ENCODE peak calls at places on chromosomes 11 and 22, in ten cellular contexts. H is activated CD8-positive, alpha-beta memory T cell treated with anti-CD3 and anti-CD28 coated beads for 1 hour; O is WERI-Rb-1; Z is cardiac muscle cell; Q is GM13976; S is AG08396; E is tibial artery; J is activated effector memory CD4-positive, alpha-beta T cell treated with Interleukin-2 at 50 U/mL for 16 hours; X is SIG-M5; M is bronchial epithelial cell. T is an unnamed sample.

GRCh38 chr22:19473578-19473977 is 5.4 kb downstream of the UFD1 start:
- DNase-seq in H (no peak), O (peak; percentile 22), Z (no peak), Q (no peak), S (no peak), E (no peak), J (no peak), X (no peak), M (no peak), T (no peak)

GRCh38 chr22:47782461-47783075 is 1020.1 kb downstream of the TBC1D22A start:
- DNase-seq in H (no peak), O (no peak), Z (no peak), Q (no peak), S (no peak), E (no peak), J (no peak), X (no peak), M (no peak), T (no peak)

GRCh38 chr11:86816251-86816726 is 15.9 kb downstream of the PRSS23 start:
- DNase-seq in H (no peak), O (no peak), Z (peak; percentile 36), Q (no peak), S (no peak), E (no peak), J (no peak), X (no peak), M (peak; percentile 30), T (no peak)

GRCh38 chr11:43360361-43361032 is 1.8 kb downstream of the TTC17 start:
- DNase-seq in H (no peak), O (no peak), Z (peak; percentile 25), Q (no peak), S (no peak), E (no peak), J (no peak), X (peak; percentile 29), M (no peak), T (no peak)

GRCh38 chr11:130315354-130315970 is 745 bp upstream of the ZBTB44 start:
- DNase-seq in H (peak; percentile 25), O (no peak), Z (no peak), Q (peak; percentile 76), S (no peak), E (peak; percentile 71), J (peak; percentile 49), X (no peak), M (peak; percentile 8), T (peak; percentile 46)

GRCh38 chr11:90997241-90997640 is 774.4 kb upstream of the CHORDC1 start:
- DNase-seq in H (no peak), O (no peak), Z (no peak), Q (no peak), S (no peak), E (no peak), J (no peak), X (no peak), M (no peak), T (no peak)

GRCh38 chr11:9263840-9264380 is 1.2 kb downstream of the DENND5A start:
- DNase-seq in H (no peak), O (no peak), Z (no peak), Q (peak; percentile 90), S (peak; percentile 49), E (no peak), J (no peak), X (peak; percentile 30), M (no peak), T (no peak)

GRCh38 chr22:47386812-47387510 is 624.5 kb downstream of the TBC1D22A start:
- DNase-seq in H (no peak), O (no peak), Z (no peak), Q (no peak), S (no peak), E (no peak), J (no peak), X (no peak), M (no peak), T (no peak)

GRCh38 chr22:19045094-19045493 is 77.1 kb downstream of the DGCR2 start:
- DNase-seq in H (no peak), O (no peak), Z (no peak), Q (no peak), S (no peak), E (no peak), J (no peak), X (no peak), M (no peak), T (no peak)

GRCh38 chr11:82960000-82960778 is 58.7 kb downstream of the DDIAS start:
- DNase-seq in H (no peak), O (no peak), Z (no peak), Q (peak; percentile 41), S (no peak), E (no peak), J (no peak), X (no peak), M (no peak), T (peak; percentile 12)

GRCh38 chr11:14969922-14970323 is 2.2 kb downstream of the CALCA start:
- DNase-seq in H (no peak), O (peak; percentile 57), Z (peak; percentile 68), Q (peak; percentile 28), S (no peak), E (no peak), J (no peak), X (no peak), M (peak; percentile 14), T (peak; percentile 24)

GRCh38 chr11:119470316-119471266 is 47.6 kb upstream of the THY1 start:
- DNase-seq in H (no peak), O (no peak), Z (no peak), Q (no peak), S (peak; percentile 75), E (peak; percentile 54), J (no peak), X (no peak), M (peak; percentile 46), T (no peak)

GRCh38 chr11:97607301-97608000 is 1217.6 kb downstream of the JRKL start:
- DNase-seq in H (no peak), O (no peak), Z (no peak), Q (no peak), S (no peak), E (no peak), J (no peak), X (peak; percentile 1), M (peak; percentile 8), T (no peak)

GRCh38 chr11:14861680-14862079 is 30.4 kb downstream of the CYP2R1 start:
- DNase-seq in H (no peak), O (no peak), Z (no peak), Q (no peak), S (no peak), E (no peak), J (no peak), X (no peak), M (no peak), T (no peak)

GRCh38 chr22:31246687-31247086 is 34.6 kb downstream of the LIMK2 start:
- DNase-seq in H (no peak), O (no peak), Z (no peak), Q (no peak), S (no peak), E (no peak), J (no peak), X (no peak), M (no peak), T (no peak)

GRCh38 chr22:27621671-27622070 is 179.9 kb downstream of the MN1 start:
- DNase-seq in H (no peak), O (no peak), Z (no peak), Q (no peak), S (no peak), E (no peak), J (no peak), X (no peak), M (no peak), T (no peak)

GRCh38 chr11:79332017-79332416 is 108.8 kb downstream of the TENM4 start:
- DNase-seq in H (no peak), O (no peak), Z (no peak), Q (no peak), S (peak; percentile 21), E (no peak), J (no peak), X (no peak), M (no peak), T (no peak)

GRCh38 chr11:35963911-35964310 is 20.0 kb downstream of the LDLRAD3 start:
- DNase-seq in H (no peak), O (no peak), Z (no peak), Q (no peak), S (no peak), E (no peak), J (no peak), X (no peak), M (no peak), T (no peak)

GRCh38 chr11:134978388-134979088 is 566.5 kb upstream of the B3GAT1 start:
- DNase-seq in H (no peak), O (no peak), Z (no peak), Q (no peak), S (no peak), E (no peak), J (no peak), X (no peak), M (no peak), T (no peak)

GRCh38 chr11:31419669-31420068 is 50.0 kb downstream of the DNAJC24 start:
- DNase-seq in H (no peak), O (no peak), Z (no peak), Q (no peak), S (no peak), E (no peak), J (no peak), X (no peak), M (no peak), T (no peak)

GRCh38 chr11:114416441-114416928 is 16.0 kb downstream of the RBM7 start:
- DNase-seq in H (no peak), O (no peak), Z (no peak), Q (no peak), S (no peak), E (no peak), J (no peak), X (no peak), M (peak; percentile 87), T (no peak)

GRCh38 chr11:77065878-77066228 is 918 bp upstream of the CAPN5 start:
- DNase-seq in H (no peak), O (peak; percentile 17), Z (no peak), Q (peak; percentile 47), S (peak; percentile 68), E (no peak), J (no peak), X (no peak), M (peak; percentile 30), T (no peak)

GRCh38 chr22:38727530-38728451 is 22.0 kb downstream of the GTPBP1 start:
- DNase-seq in H (no peak), O (no peak), Z (no peak), Q (no peak), S (no peak), E (peak; percentile 61), J (no peak), X (no peak), M (no peak), T (no peak)

GRCh38 chr11:63510360-63511130 is 4.7 kb downstream of the LGALS12 start:
- DNase-seq in H (no peak), O (no peak), Z (no peak), Q (peak; percentile 17), S (peak; percentile 72), E (peak; percentile 83), J (no peak), X (no peak), M (no peak), T (no peak)

GRCh38 chr11:109668973-109669634 is 247.1 kb downstream of the C11orf87 start:
- DNase-seq in H (no peak), O (no peak), Z (no peak), Q (no peak), S (no peak), E (no peak), J (no peak), X (no peak), M (peak; percentile 83), T (no peak)

GRCh38 chr22:27624705-27625104 is 176.9 kb downstream of the MN1 start:
- DNase-seq in H (no peak), O (no peak), Z (no peak), Q (no peak), S (no peak), E (no peak), J (no peak), X (no peak), M (no peak), T (no peak)

GRCh38 chr11:72719144-72719543 is 33.1 kb downstream of the ARAP1 start:
- DNase-seq in H (no peak), O (no peak), Z (peak; percentile 44), Q (no peak), S (no peak), E (no peak), J (no peak), X (no peak), M (no peak), T (no peak)

GRCh38 chr22:41380993-41381328 is 781 bp upstream of the TEF start:
- DNase-seq in H (no peak), O (no peak), Z (peak; percentile 88), Q (no peak), S (peak; percentile 87), E (peak; percentile 95), J (no peak), X (no peak), M (peak; percentile 42), T (no peak)